ENCODE peak calls at places on chromosomes 4 and X, in four cellular contexts. Z is tibial nerve, R is cardiac muscle cell, N is heart right ventricle. P is an unnamed sample.

GRCh38 chr4:168388890-168389289 is 70.3 kb upstream of the DDX60 start:
- DNase-seq in Z (no peak), R (no peak), N (no peak), P (no peak)

GRCh38 chrX:2629316-2630168 is 61.6 kb upstream of the CD99 start:
- DNase-seq in Z (no peak), R (no peak), N (no peak), P (no peak)

GRCh38 chr4:74311696-74312313 is 3.5 kb downstream of the EPGN start:
- DNase-seq in Z (no peak), R (peak; percentile 57), N (no peak), P (no peak)

GRCh38 chrX:123215397-123216089 is 31.5 kb downstream of the GRIA3 start:
- DNase-seq in Z (no peak), R (no peak), N (peak; percentile 16), P (no peak)

GRCh38 chrX:68894142-68894512 is 65.3 kb downstream of the EFNB1 start:
- DNase-seq in Z (no peak), R (no peak), N (peak; percentile 25), P (no peak)

GRCh38 chrX:70422886-70423336 is at the start of gene GDPD2:
- DNase-seq in Z (no peak), R (peak; percentile 52), N (no peak), P (no peak)

GRCh38 chr4:8319061-8319460 is 49.5 kb downstream of the HTRA3 start:
- DNase-seq in Z (no peak), R (no peak), N (no peak), P (no peak)

GRCh38 chrX:72273718-72274117 is 3.3 kb downstream of the RPS4X start:
- DNase-seq in Z (no peak), R (no peak), N (no peak), P (no peak)

GRCh38 chrX:30713061-30713525 is 59.9 kb downstream of the GK start:
- DNase-seq in Z (peak; percentile 12), R (peak; percentile 75), N (no peak), P (peak; percentile 45)

GRCh38 chr4:106864231-106864630 is 171.9 kb downstream of the DKK2 start:
- DNase-seq in Z (no peak), R (no peak), N (no peak), P (no peak)

GRCh38 chrX:95058815-95059214 is 1384.8 kb downstream of the FAM133A start:
- DNase-seq in Z (no peak), R (no peak), N (no peak), P (no peak)

GRCh38 chr4:16890651-16891050 is 7.8 kb downstream of the LDB2 start:
- DNase-seq in Z (no peak), R (no peak), N (no peak), P (no peak)

GRCh38 chr4:3320361-3321023 is 27.7 kb downstream of the RGS12 start:
- DNase-seq in Z (no peak), R (no peak), N (no peak), P (no peak)

GRCh38 chr4:163157157-163157556 is 9.5 kb downstream of the NAF1 start:
- DNase-seq in Z (no peak), R (no peak), N (no peak), P (no peak)

GRCh38 chr4:183438458-183439113 is 5.8 kb upstream of the CDKN2AIP start:
- DNase-seq in Z (no peak), R (no peak), N (no peak), P (no peak)

GRCh38 chrX:48472225-48472624 is 2.2 kb upstream of the SLC38A5 start:
- DNase-seq in Z (no peak), R (no peak), N (no peak), P (no peak)

GRCh38 chr4:82524570-82525152 is 37.1 kb downstream of the TMEM150C start:
- DNase-seq in Z (no peak), R (no peak), N (no peak), P (no peak)

GRCh38 chr4:99863-100262 is 24.4 kb upstream of the ZNF718 start:
- DNase-seq in Z (no peak), R (no peak), N (no peak), P (no peak)
- H3K9me3 ChIP-seq in Z (no peaks in the 10 kb centered on the region), R (no peaks in the 10 kb centered on the region), N (peaks cover 97% of the 10 kb centered on the region), P (peaks cover 30% of the 10 kb centered on the region)

DNA sequence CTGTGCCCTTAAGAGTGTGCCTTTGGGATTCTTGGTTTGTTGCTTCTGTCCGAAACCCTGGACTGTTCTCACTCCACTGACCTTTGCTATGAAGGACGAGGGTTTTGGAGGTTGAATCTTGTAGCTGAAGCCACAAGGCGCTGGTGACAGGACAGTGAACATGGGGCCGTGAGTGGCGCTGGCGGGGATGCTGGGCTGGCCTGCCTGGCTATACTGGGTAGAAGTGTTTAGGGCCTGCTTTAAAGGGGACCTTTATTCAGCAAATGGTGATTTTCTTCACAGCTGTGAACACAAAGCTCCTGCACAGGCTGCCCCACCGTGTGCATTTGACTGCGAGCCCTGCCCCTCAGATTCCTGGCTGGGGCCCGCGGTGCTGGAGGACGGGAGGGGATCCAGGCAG is 27.1 kb upstream of the TADA2B start:
- DNase-seq in Z (no peak), R (no peak), N (no peak), P (no peak)
- H3K36me3 ChIP-seq in Z (peaks cover 15% of the 10 kb centered on the region), R (peaks cover 17% of the 10 kb centered on the region), N (no peaks in the 10 kb centered on the region), P (peaks cover 83% of the 10 kb centered on the region)

GRCh38 chr4:121243476-121243875 is 79.4 kb upstream of the TNIP3 start:
- DNase-seq in Z (no peak), R (no peak), N (no peak), P (no peak)
- H3K9me3 ChIP-seq in Z (no peaks in the 10 kb centered on the region), R (no peaks in the 10 kb centered on the region), N (no peaks in the 10 kb centered on the region), P (no peaks in the 10 kb centered on the region)

GRCh38 chrX:77519765-77520164 is 72.6 kb downstream of the FGF16 start:
- DNase-seq in Z (no peak), R (no peak), N (no peak), P (no peak)
- H3K36me3 ChIP-seq in Z (no peaks in the 10 kb centered on the region), R (no peaks in the 10 kb centered on the region), N (no peaks in the 10 kb centered on the region), P (peaks cover 13% of the 10 kb centered on the region)